ENCODE peak calls at places on chromosome 21, in six cellular contexts. One of them, this sample, is unnamed.

GRCh38 chr21:36696390-36696639 is 2.6 kb upstream of the SIM2 start:
- DNase-seq in HT-29: no peak
- DNase-seq in DMS153: no peak
- DNase-seq in lung: no peak
- DNase-seq in cardiac muscle cell: no peak
- DNase-seq in BJ: no peak
- DNase-seq in this sample: no peak

GRCh38 chr21:27570306-27570868 is 603.5 kb upstream of the ADAMTS5 start:
- DNase-seq in HT-29: no peak
- DNase-seq in DMS153: no peak
- DNase-seq in lung: peak
- DNase-seq in cardiac muscle cell: peak
- DNase-seq in BJ: peak
- DNase-seq in this sample: no peak

GRCh38 chr21:25907573-25908275 is 173.0 kb downstream of the GABPA start:
- DNase-seq in HT-29: no peak
- DNase-seq in DMS153: no peak
- DNase-seq in lung: no peak
- DNase-seq in cardiac muscle cell: peak
- DNase-seq in BJ: no peak
- DNase-seq in this sample: no peak

GRCh38 chr21:36545776-36546511 is 66.0 kb upstream of the CLDN14 start:
- DNase-seq in HT-29: no peak
- DNase-seq in DMS153: no peak
- DNase-seq in lung: no peak
- DNase-seq in cardiac muscle cell: peak
- DNase-seq in BJ: no peak
- DNase-seq in this sample: no peak

GRCh38 chr21:43868461-43868860 is 3.4 kb downstream of the AGPAT3 start:
- DNase-seq in HT-29: peak
- DNase-seq in DMS153: no peak
- DNase-seq in lung: no peak
- DNase-seq in cardiac muscle cell: no peak
- DNase-seq in BJ: no peak
- DNase-seq in this sample: peak

GRCh38 chr21:34043333-34043732 is 30.0 kb upstream of the MRPS6 start:
- DNase-seq in HT-29: no peak
- DNase-seq in DMS153: no peak
- DNase-seq in lung: no peak
- DNase-seq in cardiac muscle cell: no peak
- DNase-seq in BJ: no peak
- DNase-seq in this sample: no peak

GRCh38 chr21:13937236-13937635 is 273.5 kb downstream of the LIPI start:
- DNase-seq in HT-29: no peak
- DNase-seq in DMS153: no peak
- DNase-seq in lung: no peak
- DNase-seq in cardiac muscle cell: no peak
- DNase-seq in BJ: no peak
- DNase-seq in this sample: peak

GRCh38 chr21:25895565-25896205 is 160.9 kb downstream of the GABPA start:
- DNase-seq in HT-29: peak
- DNase-seq in DMS153: no peak
- DNase-seq in lung: no peak
- DNase-seq in cardiac muscle cell: peak
- DNase-seq in BJ: no peak
- DNase-seq in this sample: peak

This sample was measured in DMS53.